ENCODE peak calls at places on chromosomes 5 and 9, in four cellular contexts. H is GM12891, C is K562, E is GM12878. J is an unnamed sample.

GRCh38 chr5:39274388-39275085 is 55.2 kb upstream of the FYB1 start:
- DNase-seq in E (peak), C (no peak), H (no peak), J (peak)

GRCh38 chr9:95080961-95081658 is 236.4 kb downstream of the FANCC start:
- DNase-seq in C (no peak), E (no peak), H (no peak), J (no peak)

GRCh38 chr5:81334304-81335061 is 33.1 kb downstream of the ZCCHC9 start:
- DNase-seq in E (no peak), H (no peak), C (peak), J (no peak)

GRCh38 chr5:2212481-2212880 is 329.8 kb upstream of the IRX4 start:
- DNase-seq in H (no peak), E (no peak), C (no peak), J (no peak)

GRCh38 chr9:78972303-78973002 is 599.3 kb upstream of the TLE4 start:
- DNase-seq in H (no peak), C (no peak), E (no peak), J (no peak)

GRCh38 chr5:16350816-16351215 is 114.8 kb downstream of the ZNF622 start:
- DNase-seq in C (no peak), H (no peak), E (no peak), J (no peak)

GRCh38 chr9:95724253-95724991 is 151.1 kb upstream of the ERCC6L2 start:
- DNase-seq in H (peak), C (no peak), E (peak), J (peak)

GRCh38 chr5:158877124-158877581 is 222.6 kb downstream of the EBF1 start:
- DNase-seq in H (no peak), E (no peak), C (no peak), J (no peak)

GRCh38 chr5:177085985-177086917 is at the start of gene FGFR4:
- DNase-seq in C (peak), E (peak), H (peak), J (peak)

GRCh38 chr5:78959767-78960166 is 25.3 kb downstream of the ARSB start:
- DNase-seq in H (no peak), E (no peak), C (no peak), J (no peak)

GRCh38 chr5:57416246-57416996 is 66.2 kb downstream of the ACTBL2 start:
- DNase-seq in C (no peak), H (no peak), E (no peak), J (no peak)

GRCh38 chr5:139065296-139065695 is 132.9 kb downstream of the SIL1 start:
- DNase-seq in C (no peak), H (no peak), E (no peak), J (no peak)

GRCh38 chr5:151019331-151019730 is 1.1 kb upstream of the GPX3 start:
- DNase-seq in H (no peak), C (no peak), E (no peak), J (no peak)
- TF ChIP-seq SPI1 in H (no peak), C (no peak), E (no peak), J (no peak)

GRCh38 chr9:4346111-4346510 is 46.2 kb upstream of the GLIS3 start:
- DNase-seq in E (no peak), H (no peak), C (no peak), J (no peak)

GRCh38 chr9:4339783-4340335 is 40.0 kb upstream of the GLIS3 start:
- DNase-seq in E (peak), C (no peak), H (no peak), J (no peak)

GRCh38 chr9:4341554-4341953 is 41.7 kb upstream of the GLIS3 start:
- DNase-seq in C (no peak), H (no peak), E (no peak), J (no peak)

GRCh38 chr9:4349841-4350418 is 50.1 kb upstream of the GLIS3 start:
- DNase-seq in H (no peak), C (no peak), E (no peak), J (no peak)

GRCh38 chr9:4344946-4345345 is 45.1 kb upstream of the GLIS3 start:
- DNase-seq in C (no peak), H (no peak), E (no peak), J (no peak)
- TF ChIP-seq SPI1 in C (no peak), H (no peak), E (no peak), J (no peak)

DNA sequence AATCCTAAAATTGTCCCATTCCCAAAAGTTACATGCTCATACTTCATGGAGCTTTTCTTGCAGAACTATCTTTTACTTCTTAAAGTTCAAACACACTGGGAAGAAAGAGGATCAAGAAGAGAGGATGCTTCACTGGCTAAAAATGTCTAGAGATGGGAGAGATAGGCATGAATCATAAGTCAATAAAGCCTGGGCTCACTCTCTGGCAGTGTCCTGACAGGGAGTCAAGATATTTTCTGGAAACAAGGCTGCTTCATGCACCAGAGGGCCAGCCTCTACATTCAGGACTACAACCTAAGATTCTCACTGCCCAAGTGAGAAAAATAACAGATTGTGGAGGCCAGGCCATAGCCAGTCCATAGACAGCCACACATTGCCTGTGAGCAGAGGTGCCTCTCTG is 1358.4 kb downstream of the EFNA5 start:
- DNase-seq in E (no peak), C (no peak), H (no peak), J (no peak)
- TF ChIP-seq SPI1 in E (no peak), C (no peak), H (no peak), J (no peak)

GRCh38 chr5:180135128-180135955 is 63.8 kb upstream of the RNF130 start:
- DNase-seq in E (no peak), C (no peak), H (no peak), J (peak)
- TF ChIP-seq SPI1 in E (no peak), C (no peak), H (no peak), J (peak)

GRCh38 chr9:28999057-28999456 is 1425.8 kb upstream of the C9orf72 start:
- DNase-seq in C (no peak), E (no peak), H (no peak), J (no peak)
- TF ChIP-seq SPI1 in C (no peak), E (no peak), H (no peak), J (no peak)

GRCh38 chr9:89663264-89663970 is 58.6 kb downstream of the GADD45G start:
- DNase-seq in C (no peak), H (no peak), E (no peak), J (no peak)

GRCh38 chr9:89666364-89666763 is 61.6 kb downstream of the GADD45G start:
- DNase-seq in C (no peak), E (no peak), H (no peak), J (no peak)

GRCh38 chr9:89664010-89664409 is 59.2 kb downstream of the GADD45G start:
- DNase-seq in H (no peak), C (no peak), E (no peak), J (no peak)

GRCh38 chr9:89666950-89667349 is 62.1 kb downstream of the GADD45G start:
- DNase-seq in C (no peak), E (no peak), H (no peak), J (no peak)

DNA sequence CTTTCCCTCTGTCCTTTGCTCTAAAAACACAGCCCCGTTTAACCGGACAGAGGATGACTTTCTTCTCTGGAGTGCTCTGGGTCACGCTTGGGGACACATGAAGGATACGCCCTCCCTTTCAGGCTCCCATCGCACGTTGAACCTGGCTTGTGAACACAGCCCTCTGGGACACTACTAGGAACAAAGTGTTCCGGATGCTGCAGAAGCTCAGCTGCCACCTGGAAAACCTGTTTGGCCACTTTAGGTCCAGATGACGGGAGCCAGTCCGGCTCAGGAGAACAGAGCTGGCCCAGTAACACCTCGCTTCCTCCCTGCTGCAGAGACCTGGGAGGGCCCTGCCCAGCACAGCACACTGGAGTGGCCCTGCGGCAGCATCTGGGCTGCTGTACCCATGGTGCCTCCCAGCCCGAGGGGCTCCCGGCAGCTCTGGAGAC is 60.1 kb downstream of the GADD45G start:
- DNase-seq in C (no peak), E (no peak), H (no peak), J (no peak)
- TF ChIP-seq SPI1 in C (no peak), E (no peak), H (no peak), J (no peak)

DNA sequence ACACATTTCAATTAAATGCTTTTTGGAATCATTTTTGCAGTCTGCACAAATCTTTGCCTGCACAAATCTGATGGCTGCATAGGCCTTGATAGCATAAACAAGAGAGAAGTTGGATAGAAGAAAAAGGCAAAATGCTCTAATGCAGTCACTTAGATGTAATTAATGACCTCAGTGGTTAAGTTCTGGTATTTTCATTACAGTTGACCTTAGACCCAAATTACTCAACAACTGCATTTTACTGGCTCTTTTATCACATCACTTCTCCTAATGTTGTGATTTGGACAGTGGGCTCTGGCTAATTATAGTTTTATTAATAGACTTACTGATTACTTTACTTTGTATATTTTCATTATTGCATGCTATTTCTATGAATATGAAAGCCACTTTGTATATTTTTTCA is 34.3 kb downstream of the NTRK2 start:
- DNase-seq in H (no peak), E (no peak), C (no peak), J (no peak)
- TF ChIP-seq SPI1 in H (no peak), E (no peak), C (no peak), J (no peak)

DNA sequence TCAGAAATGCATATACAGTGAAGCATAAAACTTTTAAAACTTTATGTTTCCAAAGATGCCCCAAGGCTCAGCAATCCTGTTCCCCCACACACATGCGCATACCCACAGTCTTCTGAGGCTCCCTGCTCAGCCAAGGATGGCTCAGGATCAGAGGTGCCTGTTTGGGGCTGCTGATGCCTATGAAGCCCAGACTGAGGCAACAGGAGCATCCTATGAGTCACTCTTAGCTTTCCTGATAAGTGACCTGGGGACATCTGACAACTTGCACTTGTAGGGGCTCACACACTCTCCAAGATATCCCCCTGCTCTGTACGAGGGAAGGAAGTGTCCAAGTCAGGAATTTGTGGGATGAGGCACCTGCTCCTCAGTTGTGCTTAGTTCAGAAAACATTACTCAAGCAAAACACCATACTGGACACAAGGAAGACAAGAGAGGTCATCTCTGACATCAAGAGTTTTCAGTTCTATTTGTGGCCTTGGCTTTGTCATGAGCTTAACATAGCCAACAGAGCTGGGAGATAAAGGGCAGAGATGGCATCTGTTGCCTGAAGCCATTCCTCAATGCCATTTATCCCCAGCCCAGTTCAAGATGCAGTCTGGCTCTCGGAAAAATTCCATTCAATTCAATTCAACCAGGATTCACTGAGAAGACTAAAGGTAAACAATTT is 62.3 kb downstream of the NIPSNAP3B start:
- DNase-seq in H (no peak), E (no peak), C (no peak), J (no peak)
- TF ChIP-seq SPI1 in H (no peak), E (no peak), C (no peak), J (no peak)

DNA sequence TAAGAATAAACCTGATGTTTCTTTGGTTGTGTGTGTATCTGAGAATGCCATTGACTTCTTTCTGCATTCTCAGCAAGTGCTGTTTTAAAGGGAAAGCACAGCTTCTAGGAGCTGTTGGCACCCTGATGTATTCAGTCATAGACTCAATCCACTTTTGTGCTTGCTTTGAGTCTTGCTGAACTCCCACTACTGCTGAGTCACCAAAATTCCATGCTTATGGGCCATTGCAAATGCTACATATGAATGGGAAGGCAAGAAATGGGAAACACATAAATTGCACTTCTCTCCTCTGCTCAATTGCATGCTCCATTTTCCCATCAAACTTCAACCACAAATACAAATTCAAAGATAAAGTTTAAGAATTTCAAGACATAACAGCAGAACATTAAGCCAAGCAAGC is 9.8 kb upstream of the FTMT start:
- DNase-seq in C (no peak), E (no peak), H (no peak), J (no peak)
- TF ChIP-seq SPI1 in C (no peak), E (no peak), H (no peak), J (no peak)